ENCODE peak calls at places on chromosomes 11 and 22, in ten cellular contexts. One of them, this sample, is unnamed.

GRCh38 chr22:25666308-25666707 is 75.7 kb upstream of the MYO18B start:
- DNase-seq in HCT116: no peak
- DNase-seq in ureter: peak; percentile 70
- DNase-seq in vagina: no peak
- DNase-seq in stimulated activated CD4-positive, alpha-beta T cell treated with anti-CD3 and anti-CD28 coated beads, Interleukin-12 subunit alpha, Interleukin-12 subunit beta, amount 100 ng/mL, for 4 hours: no peak
- DNase-seq in naive thymus-derived CD8-positive, alpha-beta T cell: no peak
- DNase-seq in activated naive CD4-positive, alpha-beta T cell: no peak
- DNase-seq in globus pallidus: no peak
- DNase-seq in left cardiac atrium: peak; percentile 59
- DNase-seq in substantia nigra: no peak
- DNase-seq in this sample: peak; percentile 60

GRCh38 chr11:130499828-130500227 is 51.4 kb downstream of the ADAMTS15 start:
- DNase-seq in HCT116: no peak
- DNase-seq in ureter: no peak
- DNase-seq in vagina: no peak
- DNase-seq in stimulated activated CD4-positive, alpha-beta T cell treated with anti-CD3 and anti-CD28 coated beads, Interleukin-12 subunit alpha, Interleukin-12 subunit beta, amount 100 ng/mL, for 4 hours: no peak
- DNase-seq in naive thymus-derived CD8-positive, alpha-beta T cell: no peak
- DNase-seq in activated naive CD4-positive, alpha-beta T cell: no peak
- DNase-seq in globus pallidus: no peak
- DNase-seq in left cardiac atrium: no peak
- DNase-seq in substantia nigra: no peak
- DNase-seq in this sample: no peak

GRCh38 chr22:46674906-46675305 is 54.7 kb downstream of the GRAMD4 start:
- DNase-seq in HCT116: no peak
- DNase-seq in ureter: no peak
- DNase-seq in vagina: no peak
- DNase-seq in stimulated activated CD4-positive, alpha-beta T cell treated with anti-CD3 and anti-CD28 coated beads, Interleukin-12 subunit alpha, Interleukin-12 subunit beta, amount 100 ng/mL, for 4 hours: peak; percentile 32
- DNase-seq in naive thymus-derived CD8-positive, alpha-beta T cell: no peak
- DNase-seq in activated naive CD4-positive, alpha-beta T cell: no peak
- DNase-seq in globus pallidus: no peak
- DNase-seq in left cardiac atrium: no peak
- DNase-seq in substantia nigra: no peak
- DNase-seq in this sample: no peak

GRCh38 chr22:48749555-48750227 is 1078.0 kb downstream of the BRD1 start:
- DNase-seq in HCT116: no peak
- DNase-seq in ureter: peak; percentile 34
- DNase-seq in vagina: peak; percentile 52
- DNase-seq in stimulated activated CD4-positive, alpha-beta T cell treated with anti-CD3 and anti-CD28 coated beads, Interleukin-12 subunit alpha, Interleukin-12 subunit beta, amount 100 ng/mL, for 4 hours: no peak
- DNase-seq in naive thymus-derived CD8-positive, alpha-beta T cell: no peak
- DNase-seq in activated naive CD4-positive, alpha-beta T cell: no peak
- DNase-seq in globus pallidus: no peak
- DNase-seq in left cardiac atrium: no peak
- DNase-seq in substantia nigra: no peak
- DNase-seq in this sample: no peak

GRCh38 chr11:68828957-68829356 is 12.8 kb downstream of the CPT1A start:
- DNase-seq in HCT116: no peak
- DNase-seq in ureter: no peak
- DNase-seq in vagina: no peak
- DNase-seq in stimulated activated CD4-positive, alpha-beta T cell treated with anti-CD3 and anti-CD28 coated beads, Interleukin-12 subunit alpha, Interleukin-12 subunit beta, amount 100 ng/mL, for 4 hours: no peak
- DNase-seq in naive thymus-derived CD8-positive, alpha-beta T cell: no peak
- DNase-seq in activated naive CD4-positive, alpha-beta T cell: no peak
- DNase-seq in globus pallidus: no peak
- DNase-seq in left cardiac atrium: no peak
- DNase-seq in substantia nigra: no peak
- DNase-seq in this sample: no peak

GRCh38 chr11:111566324-111566723 is 25.8 kb downstream of the LAYN start:
- DNase-seq in HCT116: no peak
- DNase-seq in ureter: no peak
- DNase-seq in vagina: no peak
- DNase-seq in stimulated activated CD4-positive, alpha-beta T cell treated with anti-CD3 and anti-CD28 coated beads, Interleukin-12 subunit alpha, Interleukin-12 subunit beta, amount 100 ng/mL, for 4 hours: no peak
- DNase-seq in naive thymus-derived CD8-positive, alpha-beta T cell: no peak
- DNase-seq in activated naive CD4-positive, alpha-beta T cell: no peak
- DNase-seq in globus pallidus: no peak
- DNase-seq in left cardiac atrium: no peak
- DNase-seq in substantia nigra: no peak
- DNase-seq in this sample: no peak

GRCh38 chr22:37566329-37566837 is 6.1 kb downstream of the CDC42EP1 start:
- DNase-seq in HCT116: no peak
- DNase-seq in ureter: no peak
- DNase-seq in vagina: no peak
- DNase-seq in stimulated activated CD4-positive, alpha-beta T cell treated with anti-CD3 and anti-CD28 coated beads, Interleukin-12 subunit alpha, Interleukin-12 subunit beta, amount 100 ng/mL, for 4 hours: peak; percentile 23
- DNase-seq in naive thymus-derived CD8-positive, alpha-beta T cell: peak; percentile 38
- DNase-seq in activated naive CD4-positive, alpha-beta T cell: no peak
- DNase-seq in globus pallidus: peak; percentile 63
- DNase-seq in left cardiac atrium: no peak
- DNase-seq in substantia nigra: no peak
- DNase-seq in this sample: peak; percentile 71

GRCh38 chr11:119608781-119609180 is 120.2 kb downstream of the NECTIN1 start:
- DNase-seq in HCT116: no peak
- DNase-seq in ureter: no peak
- DNase-seq in vagina: no peak
- DNase-seq in stimulated activated CD4-positive, alpha-beta T cell treated with anti-CD3 and anti-CD28 coated beads, Interleukin-12 subunit alpha, Interleukin-12 subunit beta, amount 100 ng/mL, for 4 hours: no peak
- DNase-seq in naive thymus-derived CD8-positive, alpha-beta T cell: no peak
- DNase-seq in activated naive CD4-positive, alpha-beta T cell: no peak
- DNase-seq in globus pallidus: peak; percentile 54
- DNase-seq in left cardiac atrium: no peak
- DNase-seq in substantia nigra: no peak
- DNase-seq in this sample: no peak

GRCh38 chr11:2741377-2742131 is 41.8 kb upstream of the KCNQ1OT1 start:
- DNase-seq in HCT116: no peak
- DNase-seq in ureter: no peak
- DNase-seq in vagina: no peak
- DNase-seq in stimulated activated CD4-positive, alpha-beta T cell treated with anti-CD3 and anti-CD28 coated beads, Interleukin-12 subunit alpha, Interleukin-12 subunit beta, amount 100 ng/mL, for 4 hours: no peak
- DNase-seq in naive thymus-derived CD8-positive, alpha-beta T cell: no peak
- DNase-seq in activated naive CD4-positive, alpha-beta T cell: no peak
- DNase-seq in globus pallidus: no peak
- DNase-seq in left cardiac atrium: peak; percentile 27
- DNase-seq in substantia nigra: no peak
- DNase-seq in this sample: peak; percentile 47

GRCh38 chr11:69138265-69138664 is 17.5 kb upstream of the SMIM38 start:
- DNase-seq in HCT116: peak; percentile 54
- DNase-seq in ureter: no peak
- DNase-seq in vagina: no peak
- DNase-seq in stimulated activated CD4-positive, alpha-beta T cell treated with anti-CD3 and anti-CD28 coated beads, Interleukin-12 subunit alpha, Interleukin-12 subunit beta, amount 100 ng/mL, for 4 hours: no peak
- DNase-seq in naive thymus-derived CD8-positive, alpha-beta T cell: no peak
- DNase-seq in activated naive CD4-positive, alpha-beta T cell: no peak
- DNase-seq in globus pallidus: no peak
- DNase-seq in left cardiac atrium: no peak
- DNase-seq in substantia nigra: no peak
- DNase-seq in this sample: no peak

GRCh38 chr22:35883028-35883620 is 145.5 kb downstream of the RBFOX2 start:
- DNase-seq in HCT116: peak; percentile 31
- DNase-seq in ureter: no peak
- DNase-seq in vagina: no peak
- DNase-seq in stimulated activated CD4-positive, alpha-beta T cell treated with anti-CD3 and anti-CD28 coated beads, Interleukin-12 subunit alpha, Interleukin-12 subunit beta, amount 100 ng/mL, for 4 hours: no peak
- DNase-seq in naive thymus-derived CD8-positive, alpha-beta T cell: no peak
- DNase-seq in activated naive CD4-positive, alpha-beta T cell: no peak
- DNase-seq in globus pallidus: no peak
- DNase-seq in left cardiac atrium: peak; percentile 40
- DNase-seq in substantia nigra: no peak
- DNase-seq in this sample: no peak

GRCh38 chr11:2802389-2803185 is 83.0 kb downstream of the CDKN1C start:
- DNase-seq in HCT116: no peak
- DNase-seq in ureter: peak; percentile 39
- DNase-seq in vagina: peak; percentile 54
- DNase-seq in stimulated activated CD4-positive, alpha-beta T cell treated with anti-CD3 and anti-CD28 coated beads, Interleukin-12 subunit alpha, Interleukin-12 subunit beta, amount 100 ng/mL, for 4 hours: no peak
- DNase-seq in naive thymus-derived CD8-positive, alpha-beta T cell: no peak
- DNase-seq in activated naive CD4-positive, alpha-beta T cell: no peak
- DNase-seq in globus pallidus: no peak
- DNase-seq in left cardiac atrium: peak; percentile 13
- DNase-seq in substantia nigra: no peak
- DNase-seq in this sample: peak; percentile 35

GRCh38 chr11:121517996-121518395 is 65.2 kb upstream of the SORL1-AS1 start:
- DNase-seq in HCT116: no peak
- DNase-seq in ureter: no peak
- DNase-seq in vagina: no peak
- DNase-seq in stimulated activated CD4-positive, alpha-beta T cell treated with anti-CD3 and anti-CD28 coated beads, Interleukin-12 subunit alpha, Interleukin-12 subunit beta, amount 100 ng/mL, for 4 hours: no peak
- DNase-seq in naive thymus-derived CD8-positive, alpha-beta T cell: no peak
- DNase-seq in activated naive CD4-positive, alpha-beta T cell: no peak
- DNase-seq in globus pallidus: no peak
- DNase-seq in left cardiac atrium: no peak
- DNase-seq in substantia nigra: no peak
- DNase-seq in this sample: no peak

GRCh38 chr11:422249-422656 is 7.5 kb upstream of the SIGIRR start:
- DNase-seq in HCT116: no peak
- DNase-seq in ureter: no peak
- DNase-seq in vagina: no peak
- DNase-seq in stimulated activated CD4-positive, alpha-beta T cell treated with anti-CD3 and anti-CD28 coated beads, Interleukin-12 subunit alpha, Interleukin-12 subunit beta, amount 100 ng/mL, for 4 hours: no peak
- DNase-seq in naive thymus-derived CD8-positive, alpha-beta T cell: no peak
- DNase-seq in activated naive CD4-positive, alpha-beta T cell: no peak
- DNase-seq in globus pallidus: no peak
- DNase-seq in left cardiac atrium: peak; percentile 7
- DNase-seq in substantia nigra: no peak
- DNase-seq in this sample: no peak

GRCh38 chr11:75650167-75650723 is 18.6 kb downstream of the MAP6 start:
- DNase-seq in HCT116: no peak
- DNase-seq in ureter: no peak
- DNase-seq in vagina: no peak
- DNase-seq in stimulated activated CD4-positive, alpha-beta T cell treated with anti-CD3 and anti-CD28 coated beads, Interleukin-12 subunit alpha, Interleukin-12 subunit beta, amount 100 ng/mL, for 4 hours: no peak
- DNase-seq in naive thymus-derived CD8-positive, alpha-beta T cell: no peak
- DNase-seq in activated naive CD4-positive, alpha-beta T cell: no peak
- DNase-seq in globus pallidus: no peak
- DNase-seq in left cardiac atrium: no peak
- DNase-seq in substantia nigra: no peak
- DNase-seq in this sample: no peak

This sample was measured in lower lobe of right lung.